ENCODE peak calls at places on chromosome 10, in seven cellular contexts. L is endothelial cell of umbilical vein, W is astrocyte, C is IMR-90, R is suprapubic skin, X is Peyer's patch, A is foreskin keratinocyte. K is an unnamed sample.

GRCh38 chr10:78972160-78972946 is 96.4 kb upstream of the ZMIZ1 start:
- DNase-seq in L (peak; percentile 82), X (peak; percentile 64), C (peak; percentile 83), A (no peak), W (peak; percentile 83), R (peak; percentile 84), K (no peak)

GRCh38 chr10:92914478-92915066 is 66.3 kb downstream of the EXOC6 start:
- DNase-seq in R (no peak), L (peak; percentile 57), A (peak; percentile 10), C (peak; percentile 50), W (peak; percentile 13), X (no peak), K (peak; percentile 85)

GRCh38 chr10:26438534-26439269 is 561 bp downstream of the APBB1IP start:
- DNase-seq in X (peak; percentile 51), R (peak; percentile 66), C (no peak), A (no peak), W (peak; percentile 15), L (no peak), K (no peak)

GRCh38 chr10:95333997-95334792 is 43.4 kb upstream of the PDLIM1 start:
- DNase-seq in X (no peak), W (peak; percentile 92), R (peak; percentile 76), C (peak; percentile 98), L (peak; percentile 89), A (peak; percentile 43), K (no peak)

GRCh38 chr10:62268027-62268398 is 631 bp downstream of the RTKN2 start:
- DNase-seq in A (no peak), R (no peak), C (no peak), W (no peak), X (no peak), L (no peak), K (peak; percentile 15)

GRCh38 chr10:89707372-89707771 is 6.0 kb downstream of the KIF20B start:
- DNase-seq in W (no peak), C (no peak), L (no peak), A (no peak), X (no peak), R (no peak), K (no peak)

GRCh38 chr10:85861513-85862197 is 504.9 kb downstream of the GRID1 start:
- DNase-seq in W (no peak), L (no peak), A (no peak), R (no peak), X (no peak), C (no peak), K (no peak)

GRCh38 chr10:127720142-127720541 is 16.8 kb upstream of the FOXI2 start:
- DNase-seq in C (no peak), W (no peak), A (no peak), X (no peak), L (no peak), R (no peak), K (no peak)

GRCh38 chr10:104293021-104293420 is 24.0 kb downstream of the GSTO2 start:
- DNase-seq in X (no peak), C (peak; percentile 82), W (peak; percentile 49), L (peak; percentile 49), R (no peak), A (peak; percentile 55), K (no peak)

GRCh38 chr10:77493851-77494788 is 143.5 kb downstream of the KCNMA1 start:
- DNase-seq in C (peak; percentile 54), A (no peak), X (no peak), R (no peak), L (no peak), W (peak; percentile 44), K (no peak)

GRCh38 chr10:6581750-6582697 is 1.9 kb upstream of the PRKCQ start:
- DNase-seq in W (no peak), R (no peak), A (no peak), L (no peak), X (no peak), C (no peak), K (no peak)

GRCh38 chr10:86872757-86873156 is 84.7 kb downstream of the MMRN2 start:
- DNase-seq in X (no peak), L (peak; percentile 92), R (no peak), A (no peak), C (no peak), W (no peak), K (no peak)

GRCh38 chr10:94042001-94042813 is 48.5 kb downstream of the PLCE1 start:
- DNase-seq in C (peak; percentile 79), L (no peak), R (no peak), W (peak; percentile 81), X (no peak), A (peak; percentile 18), K (peak; percentile 74)

GRCh38 chr10:101072923-101073322 is 11.1 kb downstream of the KAZALD1 start:
- DNase-seq in A (no peak), R (no peak), C (no peak), X (no peak), W (no peak), L (no peak), K (no peak)

GRCh38 chr10:3178070-3178469 is 5.5 kb upstream of the PITRM1 start:
- DNase-seq in C (no peak), R (no peak), A (no peak), W (no peak), X (no peak), L (no peak), K (no peak)

GRCh38 chr10:72063703-72064391 is 24.5 kb downstream of the SPOCK2 start:
- DNase-seq in C (no peak), L (no peak), A (no peak), X (no peak), R (no peak), W (no peak), K (no peak)

GRCh38 chr10:58511765-58512469 is 755 bp upstream of the BICC1 start:
- DNase-seq in X (peak; percentile 43), L (no peak), R (peak; percentile 59), C (peak; percentile 43), A (no peak), W (no peak), K (no peak)

GRCh38 chr10:17504547-17505245 is 50.3 kb upstream of the ST8SIA6 start:
- DNase-seq in W (peak; percentile 91), L (no peak), C (peak; percentile 84), X (no peak), R (no peak), A (no peak), K (no peak)

DNA sequence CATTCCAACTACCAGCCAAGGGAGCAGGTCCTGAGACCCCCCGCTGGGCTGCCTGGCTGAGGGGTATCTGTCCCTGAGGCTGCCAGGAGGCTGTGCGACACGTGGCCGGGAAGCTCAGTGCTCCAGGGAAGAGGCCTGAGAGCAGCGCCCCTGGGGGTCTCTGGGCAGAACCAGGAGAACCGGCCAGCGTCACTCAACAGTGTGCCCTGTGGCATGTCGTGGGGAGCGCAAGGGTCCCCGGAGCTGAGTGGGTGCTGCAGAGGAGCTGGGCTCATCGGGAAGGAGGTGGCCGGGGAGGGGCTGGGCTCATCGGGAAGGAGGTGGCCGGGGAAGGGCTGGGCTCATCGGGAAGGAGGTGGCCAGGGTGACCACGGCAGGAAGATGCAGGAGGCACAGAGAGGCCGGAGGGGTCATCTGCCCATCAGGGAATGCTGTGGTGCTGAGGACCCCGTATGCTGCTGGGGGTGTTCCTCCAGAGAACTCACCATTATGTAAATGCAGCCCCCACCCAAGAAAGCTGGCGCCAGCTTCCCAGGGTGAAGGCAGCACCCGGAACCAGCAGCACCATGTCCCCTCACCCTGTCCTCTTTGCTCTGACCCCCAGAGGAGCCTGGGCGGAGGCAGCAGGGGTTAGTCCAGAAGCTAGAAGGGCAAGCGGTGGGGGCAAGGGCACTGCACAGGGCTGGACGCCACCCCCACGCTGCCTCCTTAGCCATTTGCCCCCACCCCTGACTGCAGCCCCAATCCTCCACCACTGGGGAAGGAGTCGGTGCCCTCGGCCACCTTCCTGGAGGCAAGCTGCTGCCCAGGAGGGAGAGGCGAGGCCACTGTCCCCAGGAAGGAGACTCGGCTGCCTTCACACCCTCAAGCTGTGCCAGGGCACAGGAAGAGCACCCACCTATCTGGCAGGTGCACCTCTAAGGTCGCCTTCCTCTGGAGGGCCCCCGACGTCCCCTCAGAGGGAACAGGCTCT is 33.3 kb downstream of the CALML3 start:
- DNase-seq in L (no peak), A (no peak), X (no peak), C (no peak), R (peak; percentile 62), W (no peak), K (no peak)
- H3K4me1 ChIP-seq in L (peaks cover 32% of the 10 kb centered on the region), A (peaks cover 14% of the 10 kb centered on the region), X (no peaks in the 10 kb centered on the region), C (peaks cover 22% of the 10 kb centered on the region), R (peaks cover 26% of the 10 kb centered on the region), W (peaks cover 41% of the 10 kb centered on the region), K (no peaks in the 10 kb centered on the region)

GRCh38 chr10:70135046-70135445 is 2.4 kb upstream of the AIFM2 start:
- DNase-seq in X (no peak), W (no peak), A (no peak), R (peak; percentile 44), C (no peak), L (no peak), K (no peak)
- H3K4me1 ChIP-seq in X (no peaks in the 10 kb centered on the region), W (peaks cover 12% of the 10 kb centered on the region), A (peaks cover 11% of the 10 kb centered on the region), R (peaks cover 48% of the 10 kb centered on the region), C (peaks cover 17% of the 10 kb centered on the region), L (peaks cover 13% of the 10 kb centered on the region), K (peaks cover 13% of the 10 kb centered on the region)

GRCh38 chr10:120750167-120750566 is 101.0 kb upstream of the WDR11 start:
- DNase-seq in R (no peak), W (no peak), X (no peak), C (no peak), A (no peak), L (no peak), K (no peak)

GRCh38 chr10:120744040-120744439 is 107.1 kb upstream of the WDR11 start:
- DNase-seq in X (no peak), R (no peak), W (no peak), A (no peak), C (no peak), L (no peak), K (no peak)

GRCh38 chr10:120746016-120746755 is 105.0 kb upstream of the WDR11 start:
- DNase-seq in R (no peak), L (no peak), C (no peak), A (no peak), W (no peak), X (no peak), K (no peak)

GRCh38 chr10:120749032-120749431 is 102.1 kb upstream of the WDR11 start:
- DNase-seq in X (no peak), A (no peak), C (no peak), W (no peak), R (no peak), L (no peak), K (no peak)
- H3K4me1 ChIP-seq in X (no peaks in the 10 kb centered on the region), A (no peaks in the 10 kb centered on the region), C (no peaks in the 10 kb centered on the region), W (no peaks in the 10 kb centered on the region), R (no peaks in the 10 kb centered on the region), L (no peaks in the 10 kb centered on the region), K (no peaks in the 10 kb centered on the region)

DNA sequence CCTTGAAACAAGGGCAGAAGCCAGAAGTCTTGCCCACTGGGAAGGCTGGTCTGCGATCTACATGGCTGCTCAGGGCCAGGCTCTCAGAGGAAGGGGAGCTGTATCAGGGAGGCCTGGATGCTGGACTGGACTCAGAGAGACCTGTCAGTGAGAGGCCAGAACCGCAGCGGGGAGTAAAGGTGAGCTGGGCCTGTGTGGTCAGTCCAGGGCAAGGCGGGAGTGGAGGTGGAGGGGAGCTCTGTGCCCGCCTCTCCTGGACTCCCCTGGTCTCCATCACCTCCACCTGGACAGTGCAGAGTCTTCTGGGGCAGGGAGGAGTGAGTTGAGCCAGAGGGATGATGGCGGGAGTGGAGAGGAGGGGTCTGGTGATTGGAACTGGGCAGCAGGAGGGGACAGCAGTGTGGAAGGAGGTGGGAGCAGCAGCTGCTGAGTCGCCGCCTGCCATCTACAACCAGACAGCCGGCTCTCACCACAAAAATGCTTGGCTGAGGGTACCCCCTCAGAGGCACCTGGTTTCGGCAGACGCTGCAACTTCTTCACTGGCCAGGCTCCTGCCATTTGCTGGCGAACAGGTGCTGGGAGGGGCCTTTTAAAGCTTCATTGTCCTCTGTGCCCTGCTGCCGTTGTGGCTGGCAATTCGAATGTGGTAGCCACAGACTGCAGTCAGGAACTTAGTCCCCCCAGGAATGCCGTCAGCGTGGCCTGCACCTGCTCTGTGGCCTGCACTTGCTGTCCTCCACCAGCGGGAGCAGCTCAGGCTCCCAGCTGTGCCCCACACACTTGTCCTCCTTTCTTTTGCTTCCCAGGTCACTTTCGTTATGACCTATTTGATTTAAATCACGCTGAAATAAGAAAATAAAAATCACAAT is 3.5 kb downstream of the RASSF4 start:
- DNase-seq in L (no peak), X (peak; percentile 60), A (no peak), C (no peak), R (no peak), W (no peak), K (peak; percentile 46)
- H3K4me1 ChIP-seq in L (peaks cover 11% of the 10 kb centered on the region), X (peaks cover 4% of the 10 kb centered on the region), A (peaks cover 6% of the 10 kb centered on the region), C (peaks cover 35% of the 10 kb centered on the region), R (peaks cover 92% of the 10 kb centered on the region), W (peaks cover 38% of the 10 kb centered on the region), K (peaks cover 34% of the 10 kb centered on the region)

K was measured in HAP-1.